ENCODE peak calls at places on chromosomes 4 and X, in eight cellular contexts. D is spleen, N is fibroblast of lung, S is thoracic aorta, B is IMR-90, W is OCI-LY7, X is astrocyte, C is stomach. F is an unnamed sample.
A peak's percentile ranks its signal among the peaks of the same experiment; 100 is the strongest.

GRCh38 chr4:115759231-115759630 is 645.8 kb upstream of the NDST4 start:
- DNase-seq in D (no peak), N (no peak), S (no peak), B (no peak), W (no peak), X (no peak), C (peak; percentile 35), F (no peak)

GRCh38 chr4:57070461-57070860 is 39.7 kb downstream of the IGFBP7 start:
- DNase-seq in D (no peak), N (no peak), S (no peak), B (no peak), W (no peak), X (no peak), C (no peak), F (no peak)

GRCh38 chrX:93354651-93355050 is 318.7 kb downstream of the NAP1L3 start:
- DNase-seq in D (no peak), N (no peak), S (no peak), B (no peak), W (no peak), X (no peak), C (no peak), F (no peak)

GRCh38 chr4:680931-681645 is 6.7 kb downstream of the MYL5 start:
- DNase-seq in D (peak; percentile 91), N (no peak), S (no peak), B (no peak), W (no peak), X (no peak), C (peak; percentile 67), F (peak; percentile 80)

GRCh38 chr4:98929341-98930267 is 671 bp upstream of the EIF4E start:
- DNase-seq in D (peak; percentile 90), N (peak; percentile 98), S (peak; percentile 70), B (peak; percentile 98), W (peak; percentile 24), X (peak; percentile 98), C (peak; percentile 71), F (peak; percentile 74)

GRCh38 chr4:93825551-93826216 is 2.9 kb upstream of the ATOH1 start:
- DNase-seq in D (no peak), N (no peak), S (no peak), B (no peak), W (no peak), X (no peak), C (no peak), F (no peak)

GRCh38 chr4:87566276-87566675 is 37.1 kb upstream of the SPARCL1 start:
- DNase-seq in D (no peak), N (no peak), S (no peak), B (no peak), W (no peak), X (no peak), C (no peak), F (no peak)

GRCh38 chr4:138252551-138252950 is 10.4 kb upstream of the SLC7A11 start:
- DNase-seq in D (no peak), N (no peak), S (no peak), B (no peak), W (no peak), X (no peak), C (no peak), F (no peak)

GRCh38 chr4:147633643-147634042 is 16.4 kb downstream of the TMEM184C start:
- DNase-seq in D (no peak), N (no peak), S (no peak), B (no peak), W (no peak), X (no peak), C (no peak), F (no peak)

GRCh38 chr4:112766422-112766821 is 129.5 kb downstream of the LARP7 start:
- DNase-seq in D (no peak), N (peak; percentile 20), S (no peak), B (peak; percentile 17), W (peak; percentile 17), X (no peak), C (no peak), F (no peak)

GRCh38 chr4:21768349-21769310 is 179.9 kb downstream of the KCNIP4 start:
- DNase-seq in D (no peak), N (peak; percentile 50), S (no peak), B (peak; percentile 52), W (peak; percentile 44), X (peak; percentile 30), C (no peak), F (no peak)

GRCh38 chrX:38800981-38801845 is at the start of gene MID1IP1:
- DNase-seq in D (peak; percentile 91), N (peak; percentile 89), S (peak; percentile 47), B (peak; percentile 89), W (peak; percentile 88), X (peak; percentile 80), C (peak; percentile 88), F (peak; percentile 91)

GRCh38 chr4:155966171-155966570 is 12.5 kb upstream of the CTSO start:
- DNase-seq in D (no peak), N (no peak), S (no peak), B (no peak), W (no peak), X (no peak), C (no peak), F (no peak)

GRCh38 chrX:134712272-134712671 is 54.0 kb upstream of the PLAC1 start:
- DNase-seq in D (no peak), N (no peak), S (no peak), B (no peak), W (no peak), X (no peak), C (no peak), F (no peak)

DNA sequence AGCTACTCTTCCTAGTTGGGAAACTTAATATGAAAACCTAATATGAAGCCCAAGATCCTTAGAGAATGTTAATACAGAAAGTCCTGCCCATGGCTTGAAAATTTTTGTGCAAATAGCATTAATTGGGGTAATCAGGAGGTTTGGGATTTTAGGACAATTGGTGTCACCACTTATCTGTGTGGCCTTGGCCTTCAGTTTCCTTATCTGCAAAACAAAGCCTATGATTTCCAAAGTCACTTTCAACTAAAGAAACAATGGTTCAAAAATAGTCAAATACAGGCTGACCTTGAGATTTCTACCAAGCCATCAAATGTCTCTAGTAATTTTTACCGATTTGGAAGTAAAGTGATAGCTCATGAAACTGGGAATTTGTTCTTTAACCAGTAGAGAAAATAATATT is 40.2 kb upstream of the FAM9C start:
- DNase-seq in D (no peak), N (no peak), S (no peak), B (no peak), W (no peak), X (no peak), C (no peak), F (no peak)
- H3K4me1 ChIP-seq in D (peaks cover 64% of the 10 kb centered on the region), N (no peaks in the 10 kb centered on the region), S (peaks cover 5% of the 10 kb centered on the region), B (peaks cover 4% of the 10 kb centered on the region), W (peaks cover 98% of the 10 kb centered on the region), X (peaks cover 8% of the 10 kb centered on the region), C (peaks cover 16% of the 10 kb centered on the region), F (peaks cover 6% of the 10 kb centered on the region)

DNA sequence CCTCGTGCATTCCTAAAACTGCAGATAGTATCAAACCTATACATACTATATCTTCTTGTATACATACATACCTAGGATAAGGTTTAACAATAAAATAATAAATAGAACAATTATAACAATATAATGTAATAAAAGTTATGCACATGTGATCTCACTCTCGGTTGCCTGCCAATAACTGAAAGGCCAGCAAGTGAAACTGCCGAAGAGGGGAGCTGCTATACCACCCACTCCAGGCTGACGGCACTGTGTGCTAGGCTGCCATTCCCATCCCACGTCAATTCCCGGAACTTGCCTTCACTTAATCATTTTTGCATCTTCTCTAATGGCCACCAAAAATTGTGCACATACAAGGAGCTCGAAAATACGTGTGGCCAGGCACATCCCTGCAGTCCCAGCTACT is 451.1 kb upstream of the FAT1 start:
- DNase-seq in D (no peak), N (no peak), S (no peak), B (no peak), W (no peak), X (no peak), C (no peak), F (no peak)
- TF ChIP-seq CTCF in D (no peak), N (no peak), S (no peak), B (no peak), W (no peak), X (no peak), C (no peak), F (no peak)

DNA sequence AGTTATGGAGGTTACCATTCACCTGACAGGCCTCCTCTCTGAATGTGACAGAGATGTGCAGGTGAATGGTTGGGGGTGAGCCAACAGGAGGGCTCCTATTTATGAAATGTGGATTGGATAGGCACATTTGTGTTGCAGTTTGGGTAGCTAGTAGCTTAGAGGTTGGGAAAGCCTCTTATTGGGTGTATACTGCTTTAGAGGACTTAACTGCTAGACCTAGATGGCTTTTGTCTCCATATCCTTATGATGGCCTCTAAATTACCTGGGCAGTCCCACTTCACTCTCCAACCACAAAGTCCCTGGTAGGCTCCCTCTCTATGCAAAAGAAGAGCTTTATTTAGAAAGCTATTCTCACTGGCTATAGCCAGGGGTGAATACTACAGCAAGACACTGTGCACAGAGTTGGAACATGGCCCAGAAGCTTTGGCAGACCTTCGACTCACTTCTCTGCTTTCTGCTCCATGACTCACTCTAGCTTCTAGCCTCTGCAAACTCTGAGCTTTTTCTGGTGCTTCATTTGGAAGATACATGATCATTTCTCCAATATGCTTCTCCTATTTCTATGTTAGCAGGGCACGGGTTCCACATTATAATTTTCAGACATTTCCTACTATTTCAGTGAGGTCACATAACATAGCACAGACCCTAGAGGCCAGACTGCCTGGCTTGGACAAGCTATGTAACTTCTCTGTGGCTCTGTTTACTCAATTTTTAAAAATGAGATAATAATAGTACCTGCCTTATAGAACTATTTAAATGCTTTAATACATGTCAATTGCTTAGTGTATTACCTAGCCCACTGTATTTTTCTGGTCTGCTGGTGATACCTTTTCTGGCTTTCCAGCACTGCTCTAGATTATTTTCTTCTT is 6.0 kb upstream of the VGLL1 start:
- DNase-seq in D (no peak), N (peak; percentile 84), S (peak; percentile 33), B (peak; percentile 85), W (no peak), X (peak; percentile 78), C (peak; percentile 76), F (peak; percentile 39)
- H3K4me1 ChIP-seq in D (no peaks in the 10 kb centered on the region), N (no peaks in the 10 kb centered on the region), S (no peaks in the 10 kb centered on the region), B (no peaks in the 10 kb centered on the region), W (no peaks in the 10 kb centered on the region), X (no peaks in the 10 kb centered on the region), C (peaks cover 16% of the 10 kb centered on the region), F (no peaks in the 10 kb centered on the region)

GRCh38 chr4:11700751-11701226 is 272.1 kb upstream of the HS3ST1 start:
- DNase-seq in D (no peak), N (peak; percentile 75), S (no peak), B (peak; percentile 74), W (no peak), X (peak; percentile 68), C (no peak), F (no peak)

GRCh38 chr4:11704136-11704535 is 275.4 kb upstream of the HS3ST1 start:
- DNase-seq in D (no peak), N (peak; percentile 48), S (no peak), B (no peak), W (no peak), X (peak; percentile 39), C (no peak), F (no peak)

GRCh38 chr4:11698846-11699590 is 270.3 kb upstream of the HS3ST1 start:
- DNase-seq in D (no peak), N (peak; percentile 91), S (no peak), B (peak; percentile 80), W (no peak), X (peak; percentile 87), C (no peak), F (no peak)

GRCh38 chr4:11702886-11703555 is 274.3 kb upstream of the HS3ST1 start:
- DNase-seq in D (no peak), N (no peak), S (no peak), B (no peak), W (no peak), X (no peak), C (no peak), F (no peak)

DNA sequence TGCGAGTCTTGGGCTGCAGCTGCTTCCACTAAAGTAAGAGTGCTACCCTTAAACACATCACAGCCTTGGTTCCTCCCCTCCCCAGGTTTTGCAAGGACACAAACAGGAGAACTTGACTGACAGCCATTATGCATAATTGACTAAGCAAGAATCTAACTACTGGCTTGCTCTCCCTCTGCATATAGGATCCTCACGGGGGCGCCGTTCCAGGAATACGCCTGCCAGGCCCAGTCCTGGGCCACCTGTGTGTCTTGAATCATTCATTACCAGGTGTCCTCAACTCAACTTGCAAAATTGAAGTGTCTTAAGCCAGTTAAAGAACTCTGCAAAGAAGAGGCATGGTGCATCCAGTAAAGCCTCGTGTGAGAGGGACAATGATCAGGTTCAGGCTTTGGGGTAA is 273.3 kb upstream of the HS3ST1 start:
- DNase-seq in D (no peak), N (no peak), S (no peak), B (no peak), W (no peak), X (no peak), C (no peak), F (no peak)
- TF ChIP-seq CTCF in D (no peak), N (no peak), S (no peak), B (no peak), W (peak; percentile 18), X (no peak), C (no peak), F (no peak)